ENCODE peak calls at places on chromosomes 6 and 20, in ten cellular contexts. M is AG04450; E is CD8-positive, alpha-beta T cell; Y is brain microvascular endothelial cell; L is endodermal cell; K is cardiac muscle cell; N is GM23248; O is left lung; R is IMR-90; H is lower lobe of right lung. I is an unnamed sample.

GRCh38 chr20:1830240-1830639 is 65.0 kb upstream of the SIRPA start:
- DNase-seq in E (no peak), O (peak), M (peak), L (peak), H (no peak), Y (peak), R (peak), K (peak), N (peak), I (peak)

GRCh38 chr6:143614270-143614669 is 63.5 kb upstream of the PHACTR2 start:
- DNase-seq in H (no peak), E (no peak), Y (no peak), R (no peak), L (no peak), O (no peak), M (no peak), N (no peak), K (no peak), I (no peak)

GRCh38 chr6:23621026-23621425 is 505.0 kb upstream of the NRSN1 start:
- DNase-seq in M (no peak), H (no peak), K (no peak), O (no peak), R (peak), Y (peak), N (peak), L (no peak), E (no peak), I (no peak)

GRCh38 chr20:38514185-38514584 is 41.5 kb downstream of the RALGAPB start:
- DNase-seq in L (no peak), E (no peak), R (no peak), M (no peak), K (no peak), Y (no peak), O (no peak), H (no peak), N (no peak), I (no peak)

GRCh38 chr6:135012349-135012748 is 42.3 kb downstream of the HBS1L start:
- DNase-seq in E (no peak), R (no peak), H (no peak), Y (no peak), L (no peak), O (no peak), N (no peak), K (no peak), M (no peak), I (no peak)

GRCh38 chr20:58237318-58238182 is 9.1 kb upstream of the ANKRD60 start:
- DNase-seq in L (no peak), R (peak), E (no peak), K (no peak), M (no peak), O (no peak), H (no peak), N (peak), Y (peak), I (no peak)

GRCh38 chr6:124011180-124011579 is 207.5 kb downstream of the NKAIN2 start:
- DNase-seq in E (no peak), K (no peak), O (no peak), H (no peak), R (no peak), Y (no peak), M (no peak), L (no peak), N (no peak), I (no peak)

GRCh38 chr6:27752038-27752885 is 159.9 kb downstream of the OR2B2 start:
- DNase-seq in R (peak), H (peak), Y (peak), L (peak), M (peak), O (peak), N (peak), E (peak), K (peak), I (no peak)

GRCh38 chr20:51639206-51639832 is 96.8 kb upstream of the NFATC2 start:
- DNase-seq in R (peak), K (peak), N (peak), Y (peak), M (no peak), L (peak), E (peak), H (peak), O (peak), I (no peak)

GRCh38 chr20:58574014-58574413 is 58.8 kb upstream of the APCDD1L start:
- DNase-seq in H (no peak), K (no peak), E (no peak), N (no peak), M (no peak), Y (no peak), L (no peak), R (no peak), O (peak), I (no peak)

GRCh38 chr6:15533379-15534044 is 129.3 kb downstream of the DTNBP1 start:
- DNase-seq in Y (no peak), M (no peak), K (no peak), O (no peak), R (peak), E (no peak), N (peak), H (no peak), L (no peak), I (no peak)

GRCh38 chr6:154370545-154370944 is 13.9 kb upstream of the IPCEF1 start:
- DNase-seq in M (no peak), R (peak), O (no peak), N (peak), E (no peak), Y (peak), K (peak), H (no peak), L (peak), I (no peak)

GRCh38 chr6:163311830-163312229 is 102.7 kb upstream of the QKI start:
- DNase-seq in Y (peak), N (no peak), O (no peak), M (no peak), H (no peak), E (no peak), R (no peak), K (no peak), L (no peak), I (peak)

GRCh38 chr20:4431446-4431845 is 290.3 kb upstream of the PRND start:
- DNase-seq in K (no peak), N (no peak), R (no peak), Y (no peak), H (no peak), O (no peak), L (no peak), M (no peak), E (no peak), I (no peak)

GRCh38 chr20:36644032-36644712 is 1.8 kb downstream of the SLA2 start:
- DNase-seq in M (no peak), R (no peak), L (no peak), O (no peak), Y (no peak), K (no peak), E (peak), H (no peak), N (no peak), I (no peak)

GRCh38 chr6:157273756-157274088 is 49.6 kb downstream of the TMEM242 start:
- DNase-seq in Y (peak), M (no peak), O (no peak), N (peak), K (peak), L (peak), R (peak), H (peak), E (peak), I (no peak)

GRCh38 chr6:150672792-150673191 is 73.1 kb downstream of the PLEKHG1 start:
- DNase-seq in R (no peak), N (no peak), H (no peak), L (no peak), K (no peak), E (no peak), O (no peak), M (no peak), Y (no peak), I (no peak)

GRCh38 chr6:43869792-43870659 is 100.0 kb downstream of the VEGFA start:
- DNase-seq in O (no peak), Y (no peak), N (no peak), K (no peak), H (peak), L (no peak), R (no peak), E (no peak), M (no peak), I (no peak)

GRCh38 chr6:49001856-49002255 is 461.2 kb downstream of the MMUT start:
- DNase-seq in E (no peak), L (no peak), K (no peak), H (no peak), R (peak), Y (no peak), M (no peak), O (no peak), N (peak), I (no peak)

GRCh38 chr20:45920795-45921617 is 9.1 kb upstream of the PLTP start:
- DNase-seq in E (no peak), O (no peak), M (no peak), N (no peak), L (no peak), K (no peak), R (no peak), H (no peak), Y (no peak), I (no peak)

GRCh38 chr6:113329942-113330897 is 526.9 kb upstream of the MARCKS start:
- DNase-seq in O (no peak), Y (no peak), H (no peak), R (no peak), E (no peak), N (no peak), M (no peak), L (no peak), K (no peak), I (no peak)

GRCh38 chr6:114747995-114748625 is 405.3 kb upstream of the HS3ST5 start:
- DNase-seq in H (peak), E (no peak), M (peak), L (peak), Y (peak), K (peak), N (peak), O (no peak), R (peak), I (peak)

GRCh38 chr20:396252-396618 is 11.9 kb upstream of the RBCK1 start:
- DNase-seq in O (no peak), H (no peak), N (no peak), K (no peak), L (no peak), Y (no peak), E (no peak), M (no peak), R (no peak), I (no peak)

GRCh38 chr6:3813150-3813780 is 35.9 kb upstream of the FAM50B start:
- DNase-seq in M (no peak), O (no peak), Y (peak), R (peak), N (peak), H (no peak), K (no peak), E (no peak), L (no peak), I (no peak)

GRCh38 chr20:56762829-56763228 is 133.7 kb downstream of the TFAP2C start:
- DNase-seq in M (no peak), E (no peak), R (no peak), N (no peak), H (no peak), K (no peak), Y (no peak), O (no peak), L (no peak), I (peak)

GRCh38 chr20:56764671-56765070 is 135.6 kb downstream of the TFAP2C start:
- DNase-seq in E (no peak), O (no peak), H (no peak), K (no peak), N (no peak), L (no peak), M (no peak), R (no peak), Y (no peak), I (no peak)

GRCh38 chr20:56762401-56762800 is 133.3 kb downstream of the TFAP2C start:
- DNase-seq in N (no peak), H (no peak), K (no peak), E (no peak), O (no peak), Y (no peak), M (no peak), L (no peak), R (no peak), I (no peak)

GRCh38 chr20:56766528-56766927 is 137.4 kb downstream of the TFAP2C start:
- DNase-seq in K (no peak), Y (no peak), O (no peak), N (peak), L (no peak), R (no peak), E (no peak), H (no peak), M (no peak), I (no peak)

DNA sequence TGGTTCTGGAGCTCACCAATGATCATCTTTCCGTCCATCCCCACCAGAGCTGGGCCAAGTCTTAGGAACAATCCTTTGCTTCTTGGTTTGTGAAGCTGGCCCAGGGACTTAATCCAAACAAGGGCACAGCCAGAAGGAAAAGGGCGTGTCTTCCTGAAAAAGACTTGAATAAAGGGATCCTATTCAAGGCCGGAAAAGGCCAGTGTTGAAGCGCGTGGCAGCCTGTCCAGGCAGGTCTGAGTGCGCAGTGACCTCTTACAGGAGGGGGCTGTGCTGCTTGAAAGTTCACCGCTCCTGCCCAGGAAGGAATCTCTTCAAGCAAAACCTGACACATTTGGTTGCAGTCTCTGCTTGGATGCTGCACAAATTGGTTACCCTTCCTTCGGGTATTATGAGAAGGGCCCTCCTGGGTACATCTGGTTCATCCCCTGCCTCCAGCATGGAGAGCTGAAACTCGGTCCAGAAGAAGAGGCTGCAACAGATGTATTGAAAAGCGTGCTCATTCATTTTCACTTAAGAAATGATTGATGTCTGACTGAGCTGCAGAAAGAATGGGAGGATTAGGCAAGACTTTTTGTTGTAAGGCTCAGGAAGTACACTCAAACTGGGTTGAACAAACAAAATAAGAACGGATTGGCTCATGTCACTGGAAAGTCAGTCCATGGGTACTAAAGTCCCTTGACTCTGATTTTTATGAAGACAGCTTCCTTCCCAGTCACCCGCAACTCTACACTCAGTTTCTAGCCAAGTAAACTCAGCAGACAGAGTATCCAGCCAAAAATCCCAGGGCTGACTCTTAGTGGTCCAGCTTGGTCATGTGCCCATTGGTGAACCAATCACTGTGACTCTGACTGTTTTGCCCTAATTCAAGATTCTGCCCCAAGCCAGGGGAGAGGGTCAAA is 136.3 kb downstream of the TFAP2C start:
- DNase-seq in L (no peak), K (no peak), E (no peak), O (no peak), M (no peak), N (peak), Y (no peak), R (no peak), H (no peak), I (no peak)
- H3K27ac ChIP-seq in L (no peak), K (no peak), E (no peak), O (no peak), M (no peak), N (no peak), Y (no peak), R (no peak), H (no peak), I (peak)

GRCh38 chr6:53792973-53793317 is 1.9 kb upstream of the LRRC1 start:
- DNase-seq in N (no peak), H (no peak), R (no peak), Y (no peak), M (no peak), L (no peak), E (no peak), O (no peak), K (no peak), I (no peak)
- H3K27ac ChIP-seq in N (no peak), H (peak), R (no peak), Y (no peak), M (no peak), L (no peak), E (no peak), O (peak), K (peak), I (peak)

GRCh38 chr6:30730611-30731435 is 10.7 kb downstream of the TUBB start:
- DNase-seq in L (peak), H (peak), M (no peak), K (peak), R (peak), N (peak), O (peak), E (peak), Y (no peak), I (peak)
- H3K27ac ChIP-seq in L (no peak), H (no peak), M (no peak), K (peak), R (no peak), N (no peak), O (no peak), E (no peak), Y (no peak), I (no peak)

GRCh38 chr6:45480697-45481415 is 103.1 kb upstream of the SUPT3H start:
- DNase-seq in O (no peak), E (no peak), H (no peak), M (no peak), N (peak), Y (no peak), K (no peak), L (no peak), R (no peak), I (no peak)
- H3K27ac ChIP-seq in O (peak), E (no peak), H (no peak), M (no peak), N (peak), Y (peak), K (no peak), L (no peak), R (peak), I (no peak)

GRCh38 chr6:29886686-29887085 is 55.6 kb upstream of the HLA-A start:
- DNase-seq in R (no peak), H (no peak), N (no peak), E (no peak), L (peak), Y (no peak), M (no peak), K (no peak), O (no peak), I (no peak)
- H3K27ac ChIP-seq in R (no peak), H (peak), N (no peak), E (no peak), L (no peak), Y (no peak), M (no peak), K (no peak), O (peak), I (peak)

DNA sequence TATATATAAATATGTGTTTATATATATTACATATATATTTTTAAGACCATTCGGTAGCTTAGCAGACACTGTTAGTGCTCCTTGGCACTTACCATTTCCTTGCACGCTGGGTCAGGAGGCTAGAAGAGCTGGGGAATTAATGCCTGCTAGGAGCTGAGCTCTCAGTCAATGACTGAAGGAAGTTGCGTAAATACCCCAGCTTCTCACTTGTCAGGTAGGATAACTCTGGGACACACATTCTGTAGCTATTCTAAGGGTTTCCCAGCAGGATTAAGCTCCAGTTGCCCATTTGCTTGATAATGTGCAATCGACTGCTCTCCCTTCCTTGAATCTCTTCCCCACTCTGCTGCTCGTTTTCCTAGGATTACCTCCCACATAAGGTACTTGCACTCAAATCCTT is 15.7 kb upstream of the DNAAF9 start:
- DNase-seq in L (peak), O (no peak), N (no peak), H (no peak), E (no peak), R (no peak), K (no peak), M (no peak), Y (no peak), I (no peak)
- H3K27ac ChIP-seq in L (no peak), O (no peak), N (no peak), H (no peak), E (no peak), R (no peak), K (no peak), M (no peak), Y (no peak), I (no peak)